ENCODE peak calls at places on chromosome 16, in five cellular contexts. F is stimulated activated CD8-positive, alpha-beta memory T cell treated with anti-CD3 and anti-CD28 coated beads, Interleukin-15, amount 100 ng/mL, for 1 hour; J is pancreas; W is retina; A is GDM1. T is an unnamed sample.

GRCh38 chr16:73565263-73565662 is 517.3 kb upstream of the ZFHX3 start:
- DNase-seq in F (no peak), J (no peak), W (no peak), A (no peak), T (no peak)

GRCh38 chr16:67021321-67021720 is 7.6 kb upstream of the CBFB start:
- DNase-seq in F (no peak), J (peak; percentile 0), W (no peak), A (no peak), T (no peak)

GRCh38 chr16:31149894-31150890 is at the start of gene PRSS36:
- DNase-seq in F (no peak), J (no peak), W (no peak), A (no peak), T (no peak)

GRCh38 chr16:75195811-75196790 is 10.9 kb downstream of the CTRB2 start:
- DNase-seq in F (no peak), J (no peak), W (no peak), A (no peak), T (no peak)

GRCh38 chr16:87437327-87437726 is 45.2 kb downstream of the MAP1LC3B start:
- DNase-seq in F (no peak), J (no peak), W (no peak), A (no peak), T (no peak)

GRCh38 chr16:20236890-20237289 is 90.4 kb downstream of the GP2 start:
- DNase-seq in F (no peak), J (no peak), W (no peak), A (no peak), T (no peak)

GRCh38 chr16:86038923-86039310 is 140.0 kb downstream of the IRF8 start:
- DNase-seq in F (no peak), J (no peak), W (no peak), A (no peak), T (no peak)

GRCh38 chr16:57347858-57348257 is 10.7 kb upstream of the CCL22 start:
- DNase-seq in F (no peak), J (no peak), W (no peak), A (no peak), T (no peak)

GRCh38 chr16:57883480-57883879 is 81.2 kb upstream of the KIFC3 start:
- DNase-seq in F (no peak), J (no peak), W (no peak), A (no peak), T (no peak)